ENCODE peak calls at places on chromosomes 12 and 14, in six cellular contexts. X is HepG2, W is K562, Y is A549, P is GM12878, E is H1. G is an unnamed sample.

GRCh38 chr12:22201101-22201500 is 133.4 kb downstream of the ST8SIA1 start:
- DNase-seq in X (no peak), W (no peak), Y (no peak), P (no peak), E (no peak), G (no peak)

GRCh38 chr12:86634706-86635410 is 378.7 kb upstream of the MGAT4C start:
- DNase-seq in X (no peak), W (no peak), Y (peak), P (no peak), E (no peak), G (no peak)

GRCh38 chr14:22887260-22887989 is 4.4 kb downstream of the REM2 start:
- DNase-seq in X (no peak), W (peak), Y (peak), P (peak), E (no peak), G (peak)

GRCh38 chr12:118840399-118840798 is 140.9 kb upstream of the SRRM4 start:
- DNase-seq in X (peak), W (peak), Y (peak), P (no peak), E (no peak), G (peak)

GRCh38 chr14:73465833-73466532 is 7.6 kb upstream of the NUMB start:
- DNase-seq in X (peak), W (no peak), Y (no peak), P (no peak), E (no peak), G (no peak)

GRCh38 chr12:5201554-5202243 is 158.0 kb downstream of the KCNA5 start:
- DNase-seq in X (no peak), W (no peak), Y (peak), P (no peak), E (no peak), G (peak)

GRCh38 chr12:2642176-2642892 is 152.4 kb upstream of the FKBP4 start:
- DNase-seq in X (no peak), W (no peak), Y (no peak), P (no peak), E (no peak), G (no peak)

GRCh38 chr14:95769976-95770375 is 56.1 kb upstream of the TCL1A start:
- DNase-seq in X (no peak), W (no peak), Y (no peak), P (no peak), E (no peak), G (no peak)

GRCh38 chr14:61557854-61558253 is 137.5 kb upstream of the HIF1A start:
- DNase-seq in X (no peak), W (no peak), Y (no peak), P (no peak), E (no peak), G (no peak)

GRCh38 chr12:7729683-7730195 is 17.4 kb downstream of the CLEC4C start:
- DNase-seq in X (no peak), W (no peak), Y (no peak), P (no peak), E (no peak), G (no peak)

DNA sequence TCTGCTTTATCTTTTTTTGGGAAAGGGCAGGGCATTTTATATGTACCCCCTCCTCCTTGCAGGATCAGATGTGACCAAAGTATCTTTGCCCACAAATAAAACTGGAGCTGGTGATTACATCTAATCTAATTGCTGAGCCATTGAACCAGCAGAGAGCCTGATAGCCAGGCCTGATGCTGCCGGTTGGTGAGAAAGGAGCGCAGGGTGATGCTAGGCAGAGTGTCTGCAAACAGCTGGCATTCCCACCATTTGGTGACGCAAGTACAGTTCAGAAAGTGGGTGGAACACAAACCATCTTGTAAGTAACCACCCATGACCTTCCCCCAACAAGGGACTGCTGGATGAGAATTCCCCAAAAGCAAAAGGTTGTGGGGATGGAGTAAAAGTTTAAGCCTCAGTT is 12.7 kb downstream of the DPPA3 start:
- DNase-seq in X (no peak), W (no peak), Y (no peak), P (no peak), E (no peak), G (no peak)
- TF ChIP-seq CHD2 in X (no peak), W (no peak), Y (no peak), P (no peak), E (no peak), G (no peak)

GRCh38 chr14:93073833-93074769 is 41.6 kb downstream of the ITPK1 start:
- DNase-seq in X (peak), W (no peak), Y (no peak), P (no peak), E (no peak), G (no peak)

GRCh38 chr14:93075891-93076290 is 39.8 kb downstream of the ITPK1 start:
- DNase-seq in X (no peak), W (no peak), Y (no peak), P (no peak), E (no peak), G (no peak)

GRCh38 chr14:93073366-93073722 is 42.4 kb downstream of the ITPK1 start:
- DNase-seq in X (no peak), W (no peak), Y (no peak), P (no peak), E (no peak), G (no peak)

GRCh38 chr14:93076755-93077154 is 39.0 kb downstream of the ITPK1 start:
- DNase-seq in X (no peak), W (no peak), Y (no peak), P (no peak), E (no peak), G (no peak)

GRCh38 chr14:93072659-93073365 is 42.9 kb downstream of the ITPK1 start:
- DNase-seq in X (no peak), W (no peak), Y (no peak), P (peak), E (no peak), G (no peak)
- H3K4me3 ChIP-seq in X (no peak), W (no peak), Y (no peak), P (peak), E (no peak), G (no peak)

GRCh38 chr14:91946313-91947195 is 940 bp downstream of the FBLN5 start:
- DNase-seq in X (no peak), W (no peak), Y (no peak), P (no peak), E (no peak), G (no peak)
- TF ChIP-seq RAD21 in X (no peak), W (no peak), Y (no peak), P (no peak), E (no peak), G (no peak)

DNA sequence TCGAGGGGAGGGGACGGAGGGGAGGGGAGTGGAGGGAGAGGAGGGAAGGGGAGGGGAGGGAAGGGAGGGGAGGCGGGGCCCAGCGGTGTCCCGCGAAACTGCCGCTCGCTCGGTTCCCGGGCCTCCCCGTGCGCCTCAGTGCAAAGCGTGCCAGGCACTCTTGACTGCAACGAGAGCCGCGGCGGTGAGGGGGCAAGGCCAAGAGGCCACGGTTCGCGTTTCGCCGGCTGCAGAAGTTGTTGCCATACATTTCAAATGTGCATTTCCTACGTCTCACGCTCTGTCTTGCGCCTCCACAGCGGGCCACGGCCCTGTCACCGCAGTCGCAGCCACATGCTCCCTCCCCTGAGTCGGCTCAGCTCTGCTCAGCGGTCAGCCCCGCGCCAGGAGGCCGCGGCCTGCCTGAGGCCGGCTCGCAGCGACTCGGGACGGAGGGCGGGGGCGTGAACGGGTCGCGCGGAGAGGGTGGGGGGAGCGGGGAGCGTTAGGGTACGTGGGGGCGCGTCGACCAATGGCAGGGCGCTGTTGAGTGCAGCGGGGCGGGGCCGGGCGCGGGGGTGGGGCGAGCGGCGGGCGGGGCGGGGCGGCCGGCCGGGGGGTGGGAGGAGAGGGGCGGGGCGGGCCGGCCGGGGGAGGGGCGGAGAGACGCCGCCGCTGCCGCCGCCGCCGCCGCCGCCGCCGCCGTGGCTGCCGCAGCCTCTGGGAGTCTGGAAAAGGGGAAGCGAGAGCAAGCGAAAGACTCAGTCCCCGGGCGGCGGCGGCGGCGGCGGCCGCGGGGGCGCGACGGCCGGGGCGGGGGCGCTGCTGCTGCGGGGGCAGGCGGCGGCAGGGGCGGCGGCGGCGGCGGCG is at the start of gene PPP2R5C:
- DNase-seq in X (peak), W (peak), Y (peak), P (no peak), E (peak), G (peak)
- TF ChIP-seq CHD2 in X (peak), W (no peak), Y (no peak), P (no peak), E (no peak), G (no peak)

GRCh38 chr12:75443709-75444108 is 36.8 kb upstream of the GLIPR1 start:
- DNase-seq in X (no peak), W (no peak), Y (no peak), P (no peak), E (no peak), G (no peak)
- H3K4me3 ChIP-seq in X (no peak), W (no peak), Y (no peak), P (no peak), E (no peak), G (no peak)

GRCh38 chr12:128109236-128109635 is 157.7 kb upstream of the TMEM132C start:
- DNase-seq in X (no peak), W (no peak), Y (no peak), P (no peak), E (no peak), G (no peak)

GRCh38 chr12:128109636-128110035 is 157.3 kb upstream of the TMEM132C start:
- DNase-seq in X (no peak), W (no peak), Y (no peak), P (no peak), E (no peak), G (no peak)

GRCh38 chr12:128111951-128112350 is 155.0 kb upstream of the TMEM132C start:
- DNase-seq in X (no peak), W (no peak), Y (no peak), P (no peak), E (peak), G (no peak)

GRCh38 chr12:128114485-128114884 is 152.5 kb upstream of the TMEM132C start:
- DNase-seq in X (no peak), W (no peak), Y (no peak), P (no peak), E (no peak), G (no peak)

GRCh38 chr12:128111333-128111732 is 155.6 kb upstream of the TMEM132C start:
- DNase-seq in X (no peak), W (no peak), Y (no peak), P (no peak), E (no peak), G (no peak)
- TF ChIP-seq RAD21 in X (no peak), W (no peak), Y (no peak), P (no peak), E (no peak), G (no peak)

G was measured in SK-N-SH.